ENCODE peak calls at places on chromosome 5, in four cellular contexts. W is OCI-LY7, L is kidney epithelial cell, B is adrenal gland. M is an unnamed sample.

GRCh38 chr5:56422060-56422762 is 189.1 kb upstream of the ANKRD55 start:
- DNase-seq in W (no peak), L (no peak), B (no peak), M (no peak)

GRCh38 chr5:50667653-50668403 is 1.4 kb downstream of the PARP8 start:
- DNase-seq in W (peak; percentile 88), L (peak; percentile 31), B (peak; percentile 55), M (no peak)

GRCh38 chr5:113140837-113141661 is 164.5 kb downstream of the DCP2 start:
- DNase-seq in W (no peak), L (peak; percentile 38), B (peak; percentile 28), M (no peak)

GRCh38 chr5:61277190-61277589 is 54.9 kb upstream of the ZSWIM6 start:
- DNase-seq in W (no peak), L (no peak), B (no peak), M (no peak)

GRCh38 chr5:103232393-103232999 is 26.1 kb upstream of the MACIR start:
- DNase-seq in W (peak; percentile 50), L (no peak), B (no peak), M (peak; percentile 16)

GRCh38 chr5:169805527-169805934 is 168.5 kb downstream of the DOCK2 start:
- DNase-seq in W (no peak), L (no peak), B (no peak), M (no peak)

GRCh38 chr5:76367623-76368366 is 35.3 kb upstream of the IQGAP2 start:
- DNase-seq in W (no peak), L (peak; percentile 51), B (no peak), M (no peak)

GRCh38 chr5:148827723-148828122 is 1.3 kb downstream of the ADRB2 start:
- DNase-seq in W (no peak), L (no peak), B (no peak), M (no peak)

GRCh38 chr5:172399336-172399735 is 55.0 kb downstream of the SH3PXD2B start:
- DNase-seq in W (no peak), L (no peak), B (no peak), M (no peak)

GRCh38 chr5:179749857-179750508 is 17.4 kb downstream of the MAML1 start:
- DNase-seq in W (no peak), L (no peak), B (no peak), M (no peak)

GRCh38 chr5:126656397-126657007 is 55.8 kb downstream of the PHAX start:
- DNase-seq in W (peak; percentile 55), L (no peak), B (no peak), M (peak; percentile 15)

GRCh38 chr5:6542421-6543345 is 90.2 kb downstream of the NSUN2 start:
- DNase-seq in W (no peak), L (no peak), B (no peak), M (no peak)

GRCh38 chr5:132365213-132365612 is 4.3 kb upstream of the SLC22A5 start:
- DNase-seq in W (no peak), L (no peak), B (no peak), M (no peak)

GRCh38 chr5:42982107-42982622 is 58.0 kb downstream of the ANXA2R start:
- DNase-seq in W (no peak), L (no peak), B (no peak), M (no peak)

GRCh38 chr5:34529581-34530331 is 126.4 kb upstream of the RAI14 start:
- DNase-seq in W (no peak), L (no peak), B (no peak), M (no peak)

GRCh38 chr5:149618581-149619248 is 37.4 kb downstream of the ARHGEF37 start:
- DNase-seq in W (peak; percentile 78), L (no peak), B (peak; percentile 32), M (no peak)

GRCh38 chr5:172113036-172113435 is 75.0 kb downstream of the STK10 start:
- DNase-seq in W (peak; percentile 57), L (no peak), B (no peak), M (no peak)

GRCh38 chr5:135246923-135247795 is 151.9 kb downstream of the MACROH2A1 start:
- DNase-seq in W (no peak), L (peak; percentile 93), B (peak; percentile 66), M (peak; percentile 85)

GRCh38 chr5:107597803-107598202 is 72.9 kb downstream of the EFNA5 start:
- DNase-seq in W (no peak), L (no peak), B (no peak), M (no peak)

GRCh38 chr5:93717162-93717561 is 24.2 kb downstream of the POU5F2 start:
- DNase-seq in W (no peak), L (peak; percentile 72), B (no peak), M (no peak)

GRCh38 chr5:115033861-115034260 is 135.8 kb downstream of the TRIM36 start:
- DNase-seq in W (no peak), L (no peak), B (peak; percentile 20), M (no peak)

GRCh38 chr5:148967783-148968182 is 95.1 kb downstream of the SH3TC2 start:
- DNase-seq in W (no peak), L (no peak), B (no peak), M (no peak)

DNA sequence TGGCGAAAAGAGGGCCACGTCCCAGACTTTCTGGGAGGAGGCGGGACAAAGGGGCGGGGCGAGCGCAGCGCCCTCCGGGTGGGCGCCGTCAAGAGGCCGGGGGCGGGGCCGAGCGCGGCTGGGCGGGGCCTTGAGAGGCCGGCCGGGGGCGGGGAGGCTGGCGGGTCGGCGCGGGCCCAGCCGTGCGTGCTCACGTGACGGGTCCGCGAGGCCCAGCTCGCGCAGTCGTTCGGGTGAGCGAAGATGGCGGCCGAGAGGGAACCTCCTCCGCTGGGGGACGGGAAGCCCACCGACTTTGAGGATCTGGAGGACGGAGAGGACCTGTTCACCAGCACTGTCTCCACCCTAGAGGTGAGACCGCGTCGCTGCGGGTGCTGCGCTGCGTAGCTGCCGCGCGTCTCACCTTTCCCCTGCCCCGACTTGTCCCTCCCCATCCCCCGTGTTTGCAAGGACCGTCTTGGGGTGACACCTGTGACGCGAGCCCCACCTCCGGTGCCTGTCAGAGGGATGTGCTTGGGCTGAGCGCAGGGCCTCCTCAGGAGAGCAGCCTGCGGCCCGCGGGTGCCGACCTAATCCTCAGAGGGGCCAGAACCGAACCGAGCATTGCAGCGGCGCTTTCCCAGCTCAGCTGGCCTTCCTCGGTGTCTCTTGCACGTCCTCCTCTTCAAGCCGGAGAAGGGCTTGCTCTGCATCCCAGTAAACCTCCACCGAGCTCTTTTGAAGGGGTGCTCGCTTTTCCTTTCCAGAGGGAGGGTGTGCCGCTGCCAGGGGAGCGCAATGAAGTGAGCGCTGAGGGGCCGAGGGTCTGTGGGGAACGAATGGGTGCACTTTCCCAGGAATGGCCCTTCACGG is at the start of gene SNX2:
- DNase-seq in W (peak; percentile 91), L (no peak), B (peak; percentile 89), M (peak; percentile 27)
- TF ChIP-seq CTCF in W (no peak), L (peak; percentile 36), B (peak; percentile 46), M (no peak)

GRCh38 chr5:168295574-168296201 is 4.2 kb downstream of the WWC1 start:
- DNase-seq in W (no peak), L (no peak), B (no peak), M (no peak)
- TF ChIP-seq CTCF in W (no peak), L (peak; percentile 62), B (no peak), M (peak; percentile 50)

GRCh38 chr5:116448450-116448849 is 126.2 kb downstream of the SEMA6A start:
- DNase-seq in W (no peak), L (no peak), B (no peak), M (no peak)
- TF ChIP-seq CTCF in W (no peak), L (no peak), B (no peak), M (no peak)

DNA sequence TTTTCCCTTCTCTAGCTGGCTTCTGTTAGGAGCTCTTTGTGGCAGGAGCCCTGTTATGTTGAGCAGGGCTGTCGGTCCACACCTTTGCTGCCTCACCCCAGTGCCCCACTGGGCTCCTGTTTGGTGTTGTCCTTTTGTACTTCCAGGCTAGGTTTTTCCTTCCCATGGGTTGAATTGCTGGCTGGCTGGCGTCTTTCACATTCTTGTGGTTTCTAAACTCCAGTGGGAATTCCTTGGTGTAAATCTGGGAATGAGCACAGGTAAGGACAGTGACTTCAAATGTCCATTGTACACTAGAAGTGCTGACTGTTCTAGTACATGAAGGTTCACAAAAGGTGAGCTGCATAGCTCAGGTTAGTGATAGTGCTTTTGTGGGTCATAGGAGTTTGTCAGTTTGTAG is 30.4 kb downstream of the RASGRF2 start:
- DNase-seq in W (no peak), L (no peak), B (no peak), M (no peak)
- TF ChIP-seq CTCF in W (no peak), L (no peak), B (no peak), M (no peak)

GRCh38 chr5:177380805-177381126 is 3.5 kb upstream of the SLC34A1 start:
- DNase-seq in W (no peak), L (no peak), B (no peak), M (no peak)

GRCh38 chr5:177385720-177386119 is 1.5 kb downstream of the SLC34A1 start:
- DNase-seq in W (no peak), L (no peak), B (no peak), M (no peak)

GRCh38 chr5:177384134-177384533 is at the start of gene SLC34A1:
- DNase-seq in W (no peak), L (no peak), B (no peak), M (no peak)

GRCh38 chr5:177383181-177383580 is 1.1 kb upstream of the SLC34A1 start:
- DNase-seq in W (no peak), L (no peak), B (no peak), M (no peak)

DNA sequence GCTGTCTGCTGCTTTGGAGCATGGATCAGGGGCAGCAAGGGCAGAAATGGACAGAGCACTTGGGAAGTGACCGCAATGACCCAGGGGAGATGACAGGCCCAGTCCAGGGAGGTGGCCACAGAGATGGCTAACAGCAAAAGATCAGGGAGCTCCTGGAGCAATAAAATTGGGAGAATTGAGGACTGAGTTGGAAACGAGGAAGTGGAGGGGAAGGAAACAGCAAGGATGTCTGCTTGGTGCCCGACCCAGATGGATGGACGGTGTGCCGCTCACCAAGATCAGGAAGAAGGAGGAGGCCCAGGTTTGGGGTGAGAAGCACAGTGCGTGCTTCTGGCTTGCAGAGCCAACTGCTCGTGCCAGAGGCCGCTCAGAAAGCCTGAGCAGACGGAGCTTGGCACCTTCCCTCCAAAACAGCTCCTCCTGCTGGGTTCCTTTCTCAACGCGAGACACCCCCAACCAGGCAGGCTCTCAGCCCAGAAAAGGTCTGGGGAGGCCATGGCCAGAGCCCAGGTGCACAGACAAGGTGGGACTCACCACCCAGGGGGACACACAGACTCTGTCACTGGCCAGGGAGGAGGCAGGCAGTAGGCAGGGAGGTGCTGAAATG is 1.7 kb upstream of the SLC34A1 start:
- DNase-seq in W (peak; percentile 54), L (no peak), B (no peak), M (no peak)
- TF ChIP-seq CTCF in W (peak; percentile 66), L (peak; percentile 8), B (peak; percentile 7), M (peak; percentile 42)

DNA sequence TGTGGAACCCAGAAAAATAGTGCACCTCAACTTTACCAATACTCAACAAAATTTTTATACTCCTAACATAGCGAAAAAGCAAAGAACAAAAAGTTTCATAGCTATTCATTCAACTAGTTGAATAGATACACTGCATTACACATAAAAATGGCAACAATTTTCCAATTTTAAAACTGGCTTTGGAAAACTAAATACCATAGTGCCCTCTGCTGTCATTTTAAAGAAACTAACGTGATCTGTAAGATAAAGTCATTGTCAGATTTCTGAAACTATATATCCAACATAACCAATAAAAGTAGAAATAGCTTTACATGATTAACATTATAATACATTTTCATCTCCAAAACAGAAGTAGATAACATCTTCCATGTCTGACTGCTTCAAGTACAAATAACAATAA is 31.6 kb downstream of the DTWD2 start:
- DNase-seq in W (peak; percentile 16), L (no peak), B (no peak), M (no peak)
- TF ChIP-seq CTCF in W (peak; percentile 73), L (no peak), B (no peak), M (no peak)

GRCh38 chr5:106454651-106455415 is 1215.9 kb downstream of the EFNA5 start:
- DNase-seq in W (peak; percentile 16), L (peak; percentile 42), B (no peak), M (peak; percentile 14)
- TF ChIP-seq CTCF in W (peak; percentile 69), L (peak; percentile 55), B (no peak), M (peak; percentile 59)